ENCODE peak calls at places on chromosomes 5 and 9, in four cellular contexts. One of them, this sample, is unnamed.

GRCh38 chr9:35844628-35845301 is 15.7 kb downstream of the TMEM8B start:
- DNase-seq in PC-3: peak; percentile 91
- DNase-seq in breast epithelium: no peak
- DNase-seq in A549: peak; percentile 56
- DNase-seq in this sample: peak; percentile 45

GRCh38 chr9:108569624-108570023 is 286.2 kb downstream of the ACTL7B start:
- DNase-seq in PC-3: peak; percentile 46
- DNase-seq in breast epithelium: peak; percentile 62
- DNase-seq in A549: peak; percentile 40
- DNase-seq in this sample: no peak

GRCh38 chr9:109887079-109887478 is 107.1 kb downstream of the PALM2AKAP2 start:
- DNase-seq in PC-3: no peak
- DNase-seq in breast epithelium: no peak
- DNase-seq in A549: no peak
- DNase-seq in this sample: no peak

GRCh38 chr9:71368157-71368556 is 246.7 kb upstream of the TRPM3 start:
- DNase-seq in PC-3: no peak
- DNase-seq in breast epithelium: no peak
- DNase-seq in A549: no peak
- DNase-seq in this sample: no peak

GRCh38 chr9:14221558-14221957 is 92.4 kb downstream of the NFIB start:
- DNase-seq in PC-3: peak; percentile 91
- DNase-seq in breast epithelium: no peak
- DNase-seq in A549: peak; percentile 79
- DNase-seq in this sample: no peak

GRCh38 chr5:126720369-126720768 is 56.6 kb upstream of the LMNB1 start:
- DNase-seq in PC-3: no peak
- DNase-seq in breast epithelium: no peak
- DNase-seq in A549: no peak
- DNase-seq in this sample: no peak

GRCh38 chr5:32444946-32445758 is 612 bp upstream of the ZFR start:
- DNase-seq in PC-3: no peak
- DNase-seq in breast epithelium: no peak
- DNase-seq in A549: no peak
- DNase-seq in this sample: no peak

GRCh38 chr5:149567226-149567625 is 14.1 kb upstream of the ARHGEF37 start:
- DNase-seq in PC-3: no peak
- DNase-seq in breast epithelium: no peak
- DNase-seq in A549: no peak
- DNase-seq in this sample: no peak

GRCh38 chr9:87725900-87726709 is at the start of gene CTSL:
- DNase-seq in PC-3: peak; percentile 67
- DNase-seq in breast epithelium: peak; percentile 83
- DNase-seq in A549: peak; percentile 92
- DNase-seq in this sample: peak; percentile 93

GRCh38 chr5:153135416-153135815 is 355.1 kb upstream of the GRIA1 start:
- DNase-seq in PC-3: peak; percentile 39
- DNase-seq in breast epithelium: no peak
- DNase-seq in A549: no peak
- DNase-seq in this sample: no peak

GRCh38 chr5:14265574-14265973 is 122.4 kb downstream of the TRIO start:
- DNase-seq in PC-3: peak; percentile 98
- DNase-seq in breast epithelium: no peak
- DNase-seq in A549: peak; percentile 75
- DNase-seq in this sample: no peak

GRCh38 chr5:168989731-168990505 is 311.0 kb downstream of the SLIT3 start:
- DNase-seq in PC-3: no peak
- DNase-seq in breast epithelium: no peak
- DNase-seq in A549: no peak
- DNase-seq in this sample: no peak

GRCh38 chr5:127826011-127826410 is 122.8 kb downstream of the CCDC192 start:
- DNase-seq in PC-3: no peak
- DNase-seq in breast epithelium: no peak
- DNase-seq in A549: no peak
- DNase-seq in this sample: no peak

GRCh38 chr5:176934309-176934930 is 35.3 kb upstream of the HK3 start:
- DNase-seq in PC-3: no peak
- DNase-seq in breast epithelium: no peak
- DNase-seq in A549: no peak
- DNase-seq in this sample: no peak
- TF ChIP-seq CTCF in PC-3: no peak
- TF ChIP-seq CTCF in breast epithelium: no peak
- TF ChIP-seq CTCF in A549: no peak
- TF ChIP-seq CTCF in this sample: no peak

DNA sequence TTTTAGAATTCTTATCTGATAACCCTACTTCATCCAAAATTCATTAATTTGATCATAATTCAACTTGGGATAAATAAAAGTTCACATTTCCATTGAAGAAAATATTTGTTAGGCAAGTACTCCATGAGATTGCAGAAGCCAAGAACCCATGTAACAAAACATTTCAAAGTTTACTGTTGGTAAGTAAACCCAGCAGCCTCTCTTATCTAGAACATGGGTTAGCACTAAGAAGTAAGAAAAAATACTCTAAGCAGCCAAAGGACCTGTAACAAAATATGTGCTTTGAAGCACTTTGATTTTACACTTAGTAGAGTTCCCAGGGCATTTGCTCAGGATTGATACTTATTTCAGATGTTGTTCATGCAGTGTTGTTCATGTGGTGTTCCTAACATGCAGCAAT is 8.7 kb downstream of the MAP3K1 start:
- DNase-seq in PC-3: no peak
- DNase-seq in breast epithelium: no peak
- DNase-seq in A549: no peak
- DNase-seq in this sample: no peak
- H3K4me1 ChIP-seq in PC-3: peaks cover 10% of the 10 kb centered on the region
- H3K4me1 ChIP-seq in breast epithelium: peaks cover 10% of the 10 kb centered on the region
- H3K4me1 ChIP-seq in A549: peaks cover 2% of the 10 kb centered on the region
- H3K4me1 ChIP-seq in this sample: peaks cover 11% of the 10 kb centered on the region

GRCh38 chr9:98989036-98990000 is 45.6 kb downstream of the COL15A1 start:
- DNase-seq in PC-3: peak; percentile 94
- DNase-seq in breast epithelium: no peak
- DNase-seq in A549: peak; percentile 84
- DNase-seq in this sample: no peak
- TF ChIP-seq CTCF in PC-3: peak; percentile 44
- TF ChIP-seq CTCF in breast epithelium: no peak
- TF ChIP-seq CTCF in A549: peak; percentile 20
- TF ChIP-seq CTCF in this sample: no peak

DNA sequence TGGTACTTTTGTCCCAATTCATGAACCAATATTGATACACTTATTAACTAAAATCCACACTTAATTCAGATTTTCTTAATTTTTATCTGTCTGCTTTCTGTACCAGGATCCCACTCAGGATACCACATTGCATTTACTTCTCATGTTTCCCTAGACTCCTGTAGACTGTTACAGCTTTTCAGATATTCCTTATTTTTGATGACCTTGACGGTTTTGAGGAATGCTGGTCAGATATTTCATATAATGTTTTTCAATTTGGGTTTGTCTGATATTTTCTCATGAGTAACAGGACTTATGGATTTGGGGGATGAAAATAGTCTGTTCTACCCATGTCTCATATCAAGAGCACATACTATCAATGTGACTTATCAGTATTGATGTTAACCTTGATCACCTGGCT is 37.4 kb downstream of the PLPPR1 start:
- DNase-seq in PC-3: no peak
- DNase-seq in breast epithelium: no peak
- DNase-seq in A549: no peak
- DNase-seq in this sample: no peak
- H3K4me1 ChIP-seq in PC-3: no peaks in the 10 kb centered on the region
- H3K4me1 ChIP-seq in breast epithelium: no peaks in the 10 kb centered on the region
- H3K4me1 ChIP-seq in A549: no peaks in the 10 kb centered on the region
- H3K4me1 ChIP-seq in this sample: no peaks in the 10 kb centered on the region

This sample was measured in left lung.